ENCODE peak calls at places on chromosome 4, in four cellular contexts. R, B, M and P are unnamed samples.

GRCh38 chr4:38621831-38622230 is 42.2 kb upstream of the KLF3 start:
- DNase-seq in R (no peak), B (no peak), M (no peak), P (no peak)

GRCh38 chr4:89558147-89558546 is 250.5 kb upstream of the GPRIN3 start:
- DNase-seq in R (no peak), B (no peak), M (no peak), P (no peak)

GRCh38 chr4:148016063-148016637 is 284.3 kb downstream of the ARHGAP10 start:
- DNase-seq in R (no peak), B (no peak), M (no peak), P (no peak)

GRCh38 chr4:100872811-100873210 is 355.0 kb upstream of the EMCN start:
- DNase-seq in R (no peak), B (no peak), M (no peak), P (no peak)

GRCh38 chr4:133154725-133155124 is 5.6 kb downstream of the PCDH10 start:
- DNase-seq in R (peak; percentile 33), B (no peak), M (no peak), P (no peak)

GRCh38 chr4:170990989-170991589 is 822.1 kb upstream of the GALNTL6 start:
- DNase-seq in R (peak; percentile 49), B (no peak), M (peak; percentile 65), P (no peak)

GRCh38 chr4:3074078-3074845 is at the start of the genes HTT and HTT-AS:
- DNase-seq in R (peak; percentile 98), B (peak; percentile 94), M (peak; percentile 59), P (peak; percentile 98)

GRCh38 chr4:119035941-119036737 is 99.5 kb upstream of the MYOZ2 start:
- DNase-seq in R (no peak), B (no peak), M (no peak), P (no peak)

GRCh38 chr4:137861682-137862081 is 329.4 kb upstream of the PCDH18 start:
- DNase-seq in R (no peak), B (no peak), M (no peak), P (no peak)

GRCh38 chr4:76866641-76867040 is 31.3 kb downstream of the SOWAHB start:
- DNase-seq in R (no peak), B (no peak), M (no peak), P (no peak)

GRCh38 chr4:176791591-176792347 is 953 bp downstream of the VEGFC start:
- DNase-seq in R (peak; percentile 43), B (no peak), M (no peak), P (no peak)